ENCODE peak calls at places on chromosomes 6 and 20, in six cellular contexts. D, V, X, B, R and L are unnamed samples.

GRCh38 chr6:43636312-43636667 is 650 bp downstream of the MAD2L1BP start:
- DNase-seq in X (no peak), B (peak), R (no peak), D (no peak), V (peak), L (no peak)

GRCh38 chr6:100281471-100281878 is 183.2 kb downstream of the SIM1 start:
- DNase-seq in R (no peak), X (no peak), V (no peak), D (no peak), B (no peak), L (no peak)

GRCh38 chr6:41975276-41975675 is 33.7 kb upstream of the CCND3 start:
- DNase-seq in B (no peak), X (no peak), R (no peak), D (no peak), V (no peak), L (no peak)

GRCh38 chr6:150006961-150007464 is 18.3 kb downstream of the RAET1L start:
- DNase-seq in V (no peak), X (no peak), D (peak), B (peak), R (no peak), L (peak)

GRCh38 chr6:104472245-104472644 is 387.5 kb downstream of the HACE1 start:
- DNase-seq in R (no peak), D (no peak), X (no peak), V (no peak), B (no peak), L (no peak)

GRCh38 chr6:38638941-38639497 is 710 bp downstream of the BTBD9 start:
- DNase-seq in D (peak), R (peak), B (peak), V (peak), X (peak), L (peak)

GRCh38 chr6:132147530-132148011 is 196.4 kb upstream of the CCN2 start:
- DNase-seq in V (peak), B (peak), R (peak), X (no peak), D (no peak), L (no peak)

GRCh38 chr6:108559884-108560462 is 744 bp upstream of the FOXO3 start:
- DNase-seq in D (peak), R (peak), X (peak), B (peak), V (peak), L (no peak)

GRCh38 chr6:32972353-32973143 is 4.2 kb downstream of the BRD2 start:
- DNase-seq in X (peak), B (no peak), V (no peak), R (no peak), D (no peak), L (no peak)

GRCh38 chr6:41733707-41734665 is 1.4 kb downstream of the TFEB start:
- DNase-seq in B (peak), D (peak), V (peak), X (peak), R (peak), L (peak)

GRCh38 chr6:42010185-42010872 is 40.0 kb upstream of the TAF8 start:
- DNase-seq in X (peak), V (no peak), R (no peak), B (no peak), D (no peak), L (no peak)

GRCh38 chr6:75246386-75246785 is 2.8 kb upstream of the COX7A2 start:
- DNase-seq in V (no peak), R (no peak), D (no peak), X (no peak), B (no peak), L (no peak)

GRCh38 chr6:108744996-108745395 is 103.2 kb upstream of the ARMC2 start:
- DNase-seq in X (no peak), D (no peak), B (no peak), V (no peak), R (no peak), L (no peak)

GRCh38 chr20:38418509-38419204 is 16.5 kb downstream of the SNHG17 start:
- DNase-seq in B (peak), V (peak), R (peak), D (no peak), X (peak), L (no peak)

GRCh38 chr6:68635706-68636513 is 828 bp downstream of the ADGRB3 start:
- DNase-seq in R (no peak), D (no peak), V (no peak), B (no peak), X (peak), L (no peak)

GRCh38 chr20:45487231-45487635 is 17.7 kb downstream of the WFDC2 start:
- DNase-seq in V (no peak), X (no peak), B (no peak), D (no peak), R (no peak), L (no peak)

GRCh38 chr20:45485388-45485787 is 15.8 kb downstream of the WFDC2 start:
- DNase-seq in V (no peak), B (no peak), X (no peak), R (no peak), D (no peak), L (no peak)

GRCh38 chr20:45484676-45485075 is 15.1 kb downstream of the WFDC2 start:
- DNase-seq in B (no peak), X (no peak), D (no peak), R (no peak), V (no peak), L (no peak)

GRCh38 chr20:45489083-45489531 is 19.6 kb downstream of the WFDC2 start:
- DNase-seq in B (no peak), V (peak), D (no peak), R (no peak), X (no peak), L (no peak)
- TF ChIP-seq CTCF in B (no peak), V (no peak), D (no peak), R (no peak), X (no peak), L (no peak)

GRCh38 chr20:57561356-57562279 is 708 bp downstream of the PCK1 start:
- DNase-seq in D (no peak), X (no peak), R (no peak), B (no peak), V (no peak), L (no peak)
- H3K27ac ChIP-seq in D (no peak), X (no peak), R (no peak), B (no peak), V (no peak), L (no peak)

DNA sequence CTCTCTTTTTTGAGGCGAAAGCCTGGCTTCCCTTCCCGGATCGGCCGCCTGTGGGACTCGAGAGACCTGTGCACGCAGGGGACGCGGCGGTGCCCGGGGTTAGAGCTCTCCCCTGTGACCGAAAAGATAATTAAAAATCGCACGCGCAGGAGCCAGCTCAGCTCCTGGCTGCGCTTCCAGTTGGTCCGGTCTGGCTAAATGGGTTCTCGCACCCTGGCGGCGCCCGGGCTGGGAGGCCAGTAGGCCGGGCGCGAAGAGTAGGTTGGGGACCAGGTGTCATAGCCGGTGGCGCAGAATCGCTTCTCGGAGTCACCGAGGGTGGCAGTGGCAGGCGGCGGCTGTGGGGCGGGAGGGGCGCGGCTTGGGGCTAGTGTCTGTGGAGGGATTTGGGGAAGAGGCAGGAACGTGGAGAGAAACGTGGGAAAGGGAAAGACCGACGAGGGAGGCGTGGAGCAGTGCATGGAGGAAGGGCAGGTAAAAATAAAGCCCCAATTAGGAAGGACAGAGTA is 41.9 kb upstream of the SUPT3H start:
- DNase-seq in B (no peak), R (peak), D (peak), X (peak), V (peak), L (peak)
- TF ChIP-seq CTCF in B (peak), R (peak), D (peak), X (peak), V (no peak), L (peak)

DNA sequence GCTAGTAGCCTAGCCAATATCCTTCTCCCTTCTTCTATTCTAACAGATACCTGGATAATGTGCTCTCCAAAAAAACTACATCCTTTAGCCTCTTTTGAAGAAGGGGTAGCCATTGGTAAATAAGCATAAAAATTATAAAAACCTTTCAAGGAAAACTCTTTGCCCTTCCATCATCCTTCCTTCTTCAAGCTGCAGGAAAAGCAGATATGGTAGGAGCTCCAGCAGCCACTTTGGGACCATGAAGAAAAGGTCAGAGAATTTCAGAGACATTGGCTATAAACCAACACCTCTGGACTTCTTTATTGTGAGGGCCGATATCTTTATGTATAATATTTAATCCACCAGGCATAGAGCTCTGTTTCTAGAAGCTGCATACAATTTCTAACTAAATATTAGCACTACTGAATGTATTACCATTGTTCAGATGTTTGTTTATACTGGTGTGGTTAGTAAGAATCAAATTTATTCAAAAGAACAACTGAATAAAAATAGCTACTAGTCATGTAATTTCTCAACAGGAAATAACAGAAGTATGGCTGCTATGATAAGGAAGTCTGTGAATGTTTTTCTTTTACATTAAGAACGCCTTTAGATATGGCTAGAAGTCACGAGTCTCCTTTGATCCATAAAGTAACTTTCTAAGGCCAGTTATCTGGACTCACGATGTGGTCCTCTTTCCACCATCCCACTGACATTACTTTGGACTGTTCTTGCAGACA is 32.2 kb downstream of the MYLK4 start:
- DNase-seq in B (peak), R (no peak), X (no peak), D (no peak), V (peak), L (no peak)
- H3K27ac ChIP-seq in B (no peak), R (no peak), X (no peak), D (no peak), V (no peak), L (no peak)

DNA sequence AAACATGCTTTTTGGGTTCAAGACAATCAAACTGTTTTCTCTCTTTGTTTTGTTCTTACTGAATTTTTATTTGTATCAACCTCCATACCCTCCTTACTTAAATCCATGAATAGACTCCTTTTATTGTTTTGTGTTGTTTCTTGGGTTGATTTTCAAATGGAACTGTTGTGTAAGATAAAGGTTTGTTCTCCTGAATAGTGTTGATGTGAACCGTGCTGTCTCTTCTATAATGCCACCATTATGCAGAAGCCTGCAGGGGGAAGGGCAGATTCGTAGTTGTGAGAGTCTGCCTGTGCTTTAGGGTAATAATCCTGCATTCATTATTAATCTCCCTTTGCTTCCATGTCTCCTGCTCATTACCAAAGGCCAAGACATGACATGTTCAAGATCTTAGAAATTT is 105.9 kb downstream of the CDKAL1 start:
- DNase-seq in X (no peak), D (no peak), V (no peak), R (no peak), B (no peak), L (no peak)
- TF ChIP-seq CTCF in X (no peak), D (no peak), V (no peak), R (no peak), B (no peak), L (no peak)

GRCh38 chr20:1908191-1908590 is 13.0 kb downstream of the SIRPA start:
- DNase-seq in V (no peak), X (no peak), D (no peak), B (no peak), R (no peak), L (no peak)

GRCh38 chr20:1912646-1913045 is 17.4 kb downstream of the SIRPA start:
- DNase-seq in B (no peak), R (no peak), D (no peak), V (no peak), X (no peak), L (no peak)

GRCh38 chr20:1909097-1909496 is 13.9 kb downstream of the SIRPA start:
- DNase-seq in D (no peak), V (no peak), R (no peak), B (no peak), X (no peak), L (no peak)

GRCh38 chr20:1911536-1911935 is 16.3 kb downstream of the SIRPA start:
- DNase-seq in R (no peak), X (no peak), D (no peak), B (no peak), V (no peak), L (no peak)

DNA sequence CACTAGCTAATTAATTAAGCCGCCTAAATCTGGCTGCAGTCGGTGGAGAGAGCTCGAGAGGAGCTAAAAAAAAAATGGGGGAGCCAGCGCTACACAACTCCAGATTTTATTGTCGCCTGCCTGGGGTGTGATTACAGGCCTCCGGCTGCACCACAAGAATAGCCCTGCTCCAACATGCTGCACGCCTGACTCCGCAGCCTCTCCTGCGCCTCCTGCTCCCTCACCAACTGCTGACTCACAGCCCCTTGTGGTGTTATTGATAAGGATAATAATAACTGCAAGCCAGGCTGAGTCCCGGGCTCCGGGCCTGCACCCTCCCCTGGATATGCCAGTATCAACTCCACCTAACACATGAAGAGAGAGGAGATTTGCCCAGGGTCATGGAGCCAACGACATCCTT is 16.8 kb downstream of the SIRPA start:
- DNase-seq in V (peak), R (peak), X (no peak), D (no peak), B (no peak), L (no peak)
- H3K27ac ChIP-seq in V (no peak), R (peak), X (no peak), D (no peak), B (no peak), L (no peak)